ENCODE peak calls at places on chromosome 2, in six cellular contexts. G is AG09319, L is GM10248, Q is HCT116, O is heart left ventricle, D is progenitor cell of endocrine pancreas. E is an unnamed sample.
A peak's percentile ranks its signal among the peaks of the same experiment; 100 is the strongest.

GRCh38 chr2:17813015-17813741 is 3.1 kb upstream of the MSGN1 start:
- DNase-seq in G (no peak), L (no peak), Q (no peak), O (no peak), D (no peak), E (peak; percentile 2)

GRCh38 chr2:75801234-75801982 is 90.7 kb upstream of the GCFC2 start:
- DNase-seq in G (no peak), L (no peak), Q (no peak), O (no peak), D (no peak), E (no peak)

GRCh38 chr2:170929686-170930050 is 615 bp downstream of the GORASP2 start:
- DNase-seq in G (no peak), L (peak; percentile 50), Q (no peak), O (peak; percentile 72), D (peak; percentile 53), E (no peak)

GRCh38 chr2:105291981-105292380 is 37.6 kb downstream of the TGFBRAP1 start:
- DNase-seq in G (no peak), L (no peak), Q (no peak), O (no peak), D (no peak), E (no peak)

GRCh38 chr2:222410534-222410933 is 13.8 kb upstream of the SGPP2 start:
- DNase-seq in G (no peak), L (no peak), Q (no peak), O (no peak), D (no peak), E (no peak)

GRCh38 chr2:16106619-16107018 is 166.3 kb downstream of the MYCN start:
- DNase-seq in G (no peak), L (no peak), Q (no peak), O (no peak), D (no peak), E (no peak)

GRCh38 chr2:1437537-1437936 is 24.3 kb downstream of the TPO start:
- DNase-seq in G (no peak), L (no peak), Q (no peak), O (no peak), D (no peak), E (peak; percentile 53)

GRCh38 chr2:157220502-157220901 is 37.0 kb upstream of the GALNT5 start:
- DNase-seq in G (no peak), L (no peak), Q (no peak), O (no peak), D (no peak), E (no peak)

GRCh38 chr2:148483675-148484074 is 160.9 kb upstream of the EPC2 start:
- DNase-seq in G (no peak), L (no peak), Q (no peak), O (no peak), D (no peak), E (no peak)

GRCh38 chr2:129658430-129658829 is 321.0 kb upstream of the RAB6C start:
- DNase-seq in G (no peak), L (no peak), Q (no peak), O (no peak), D (no peak), E (no peak)

GRCh38 chr2:129667586-129667985 is 311.9 kb upstream of the RAB6C start:
- DNase-seq in G (no peak), L (no peak), Q (no peak), O (no peak), D (no peak), E (no peak)

DNA sequence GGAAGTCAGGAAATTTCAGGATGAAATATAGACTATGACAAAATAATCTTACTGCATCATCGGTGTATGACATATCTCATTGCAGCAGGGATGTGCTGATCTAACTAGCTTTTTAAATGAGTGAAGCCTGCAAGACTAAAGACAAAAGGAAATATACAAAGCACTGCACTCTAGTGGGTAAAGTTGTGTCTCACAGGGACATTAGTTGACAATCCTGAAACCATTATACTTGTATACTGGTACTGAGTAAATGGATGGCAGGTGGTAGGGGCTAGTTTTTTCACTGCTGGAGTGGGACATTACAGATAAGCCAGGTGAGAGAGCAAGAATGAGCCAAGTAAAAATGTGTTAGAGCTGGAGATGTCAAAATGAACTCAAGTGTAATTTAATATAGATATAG is 317.5 kb upstream of the RAB6C start:
- DNase-seq in G (no peak), L (no peak), Q (no peak), O (no peak), D (no peak), E (no peak)
- TF ChIP-seq CTCF in G (no peak), L (no peak), Q (no peak), O (no peak), D (no peak), E (no peak)

GRCh38 chr2:215920244-215921100 is 92.9 kb downstream of the MREG start:
- DNase-seq in G (peak; percentile 56), L (peak; percentile 60), Q (peak; percentile 65), O (no peak), D (peak; percentile 35), E (peak; percentile 88)
- TF ChIP-seq CTCF in G (peak; percentile 95), L (peak; percentile 75), Q (peak; percentile 73), O (peak; percentile 88), D (peak; percentile 91), E (peak; percentile 96)

DNA sequence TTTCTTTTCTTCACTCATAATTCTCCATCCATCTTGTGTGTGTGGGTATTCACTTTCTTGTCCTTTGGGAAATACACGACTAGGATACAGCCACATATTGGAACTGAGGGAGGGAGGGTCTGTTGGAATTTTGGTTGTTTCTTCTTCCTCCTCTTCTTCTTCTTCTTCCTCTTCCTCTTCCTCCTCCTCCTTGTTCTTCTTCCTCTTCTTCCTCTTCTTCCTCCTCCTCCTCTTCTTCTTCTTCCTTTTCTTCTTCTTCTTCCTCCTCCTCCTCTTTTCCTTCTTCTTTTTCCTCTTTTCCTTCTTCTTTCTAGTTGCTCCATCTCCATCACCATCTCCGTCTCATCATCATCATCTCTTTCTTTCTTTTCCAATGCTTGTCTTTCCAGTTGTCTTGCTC is 1307.3 kb upstream of the ZEB2 start:
- DNase-seq in G (no peak), L (no peak), Q (no peak), O (no peak), D (no peak), E (no peak)
- TF ChIP-seq CTCF in G (no peak), L (no peak), Q (no peak), O (no peak), D (no peak), E (no peak)

GRCh38 chr2:6352906-6353515 is 512.7 kb downstream of the CMPK2 start:
- DNase-seq in G (no peak), L (no peak), Q (no peak), O (peak; percentile 69), D (peak; percentile 55), E (no peak)
- TF ChIP-seq CTCF in G (peak; percentile 63), L (no peak), Q (peak; percentile 36), O (peak; percentile 66), D (peak; percentile 64), E (peak; percentile 64)

DNA sequence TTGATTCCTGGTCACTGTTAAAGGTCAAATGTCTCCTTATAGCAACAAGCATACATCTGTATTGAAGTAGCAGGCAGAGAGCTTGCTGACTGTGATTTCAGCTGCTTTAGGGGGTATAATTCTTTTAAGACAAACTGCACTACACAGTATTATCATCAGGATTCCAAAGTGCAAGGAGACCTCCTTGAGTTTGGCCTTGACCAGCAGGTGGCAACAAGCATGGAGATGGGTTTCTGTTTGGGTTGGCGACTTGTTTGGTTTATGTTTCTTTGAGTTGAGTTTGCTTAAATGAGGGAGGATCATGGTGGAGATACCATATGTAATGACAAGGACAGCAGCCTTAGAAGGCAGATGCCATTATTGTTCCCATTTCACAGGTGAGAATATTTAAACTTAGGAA is 681.0 kb upstream of the ID2 start:
- DNase-seq in G (no peak), L (no peak), Q (no peak), O (no peak), D (no peak), E (peak; percentile 48)
- TF ChIP-seq CTCF in G (no peak), L (peak; percentile 25), Q (no peak), O (no peak), D (no peak), E (no peak)

GRCh38 chr2:37648316-37649011 is 23.0 kb downstream of the CDC42EP3 start:
- DNase-seq in G (no peak), L (no peak), Q (no peak), O (peak; percentile 86), D (no peak), E (no peak)
- TF ChIP-seq CTCF in G (no peak), L (no peak), Q (no peak), O (peak; percentile 50), D (no peak), E (no peak)